ENCODE peak calls at places on chromosomes 11 and 22, in five cellular contexts. One of them, this sample, is unnamed.

GRCh38 chr11:42524534-42525227 is 787.1 kb upstream of the API5 start:
- DNase-seq in PC-9: peak; percentile 51
- DNase-seq in H9: peak; percentile 81
- DNase-seq in fibroblast of lung: peak; percentile 81
- DNase-seq in iPS DF 6.9: peak; percentile 66
- DNase-seq in this sample: no peak

GRCh38 chr11:42770444-42771065 is 541.2 kb upstream of the API5 start:
- DNase-seq in PC-9: no peak
- DNase-seq in H9: peak; percentile 31
- DNase-seq in fibroblast of lung: peak; percentile 3
- DNase-seq in iPS DF 6.9: peak; percentile 29
- DNase-seq in this sample: no peak

GRCh38 chr11:35464308-35464707 is 45.0 kb upstream of the SLC1A2 start:
- DNase-seq in PC-9: no peak
- DNase-seq in H9: no peak
- DNase-seq in fibroblast of lung: peak; percentile 16
- DNase-seq in iPS DF 6.9: no peak
- DNase-seq in this sample: no peak

GRCh38 chr11:88801484-88802123 is 264.2 kb downstream of the GRM5 start:
- DNase-seq in PC-9: no peak
- DNase-seq in H9: no peak
- DNase-seq in fibroblast of lung: no peak
- DNase-seq in iPS DF 6.9: no peak
- DNase-seq in this sample: no peak

GRCh38 chr11:44726278-44727113 is at the start of gene TSPAN18:
- DNase-seq in PC-9: no peak
- DNase-seq in H9: peak; percentile 85
- DNase-seq in fibroblast of lung: no peak
- DNase-seq in iPS DF 6.9: no peak
- DNase-seq in this sample: no peak

GRCh38 chr22:32627091-32627490 is 152.5 kb downstream of the FBXO7 start:
- DNase-seq in PC-9: no peak
- DNase-seq in H9: no peak
- DNase-seq in fibroblast of lung: no peak
- DNase-seq in iPS DF 6.9: no peak
- DNase-seq in this sample: no peak

GRCh38 chr11:29507381-29507780 is 509.4 kb downstream of the KCNA4 start:
- DNase-seq in PC-9: no peak
- DNase-seq in H9: no peak
- DNase-seq in fibroblast of lung: no peak
- DNase-seq in iPS DF 6.9: no peak
- DNase-seq in this sample: no peak

GRCh38 chr22:45472426-45472825 is 30.3 kb upstream of the FBLN1 start:
- DNase-seq in PC-9: no peak
- DNase-seq in H9: no peak
- DNase-seq in fibroblast of lung: no peak
- DNase-seq in iPS DF 6.9: no peak
- DNase-seq in this sample: no peak

GRCh38 chr11:17745032-17745772 is 10.6 kb downstream of the KCNC1 start:
- DNase-seq in PC-9: no peak
- DNase-seq in H9: no peak
- DNase-seq in fibroblast of lung: no peak
- DNase-seq in iPS DF 6.9: no peak
- DNase-seq in this sample: no peak

DNA sequence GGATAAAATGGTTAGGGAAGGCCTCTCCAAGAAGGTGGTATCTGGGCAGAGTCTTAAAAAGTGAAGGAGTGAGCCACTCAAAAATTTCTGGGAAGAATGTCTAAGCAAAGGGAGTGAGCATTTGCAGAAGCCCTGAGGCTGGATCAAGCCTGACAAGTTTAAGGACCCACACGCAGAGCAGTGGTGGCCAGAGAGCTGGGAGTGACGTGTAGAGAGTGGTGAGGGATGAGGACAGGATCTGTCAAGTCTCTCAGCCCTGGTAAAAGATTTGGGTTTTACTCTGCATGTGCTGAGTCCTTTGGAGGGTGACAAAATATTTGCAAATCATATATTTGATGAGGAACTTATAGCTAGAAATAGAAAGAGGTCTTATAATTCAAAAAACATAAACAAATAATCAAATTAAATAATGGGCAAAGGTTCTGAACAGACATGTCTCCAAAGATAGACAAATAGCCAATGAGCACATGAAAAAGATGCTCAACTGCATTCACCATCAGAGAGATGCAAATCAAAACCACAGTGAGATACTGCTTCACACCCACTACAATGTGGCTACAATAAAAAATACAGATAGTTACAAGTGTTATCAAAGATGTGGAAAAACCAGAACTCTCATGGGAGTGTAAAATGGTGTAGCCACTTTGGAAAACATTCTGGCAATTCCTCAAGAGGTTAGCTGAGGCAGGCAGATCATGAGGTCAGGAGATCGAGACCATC is 107.2 kb upstream of the NNMT start:
- DNase-seq in PC-9: no peak
- DNase-seq in H9: no peak
- DNase-seq in fibroblast of lung: no peak
- DNase-seq in iPS DF 6.9: no peak
- DNase-seq in this sample: no peak
- H3K27ac ChIP-seq in PC-9: no peak overlapping the region
- H3K27ac ChIP-seq in H9: no peak overlapping the region
- H3K27ac ChIP-seq in fibroblast of lung: no peak overlapping the region
- H3K27ac ChIP-seq in iPS DF 6.9: no peak overlapping the region
- H3K27ac ChIP-seq in this sample: no peak overlapping the region

GRCh38 chr11:134119094-134119493 is 50.2 kb downstream of the JAM3 start:
- DNase-seq in PC-9: no peak
- DNase-seq in H9: no peak
- DNase-seq in fibroblast of lung: peak; percentile 91
- DNase-seq in iPS DF 6.9: no peak
- DNase-seq in this sample: no peak
- H3K27ac ChIP-seq in PC-9: no peak overlapping the region
- H3K27ac ChIP-seq in H9: no peak overlapping the region
- H3K27ac ChIP-seq in fibroblast of lung: peak overlapping the region; percentile 84
- H3K27ac ChIP-seq in iPS DF 6.9: no peak overlapping the region
- H3K27ac ChIP-seq in this sample: peak overlapping the region; percentile 82

DNA sequence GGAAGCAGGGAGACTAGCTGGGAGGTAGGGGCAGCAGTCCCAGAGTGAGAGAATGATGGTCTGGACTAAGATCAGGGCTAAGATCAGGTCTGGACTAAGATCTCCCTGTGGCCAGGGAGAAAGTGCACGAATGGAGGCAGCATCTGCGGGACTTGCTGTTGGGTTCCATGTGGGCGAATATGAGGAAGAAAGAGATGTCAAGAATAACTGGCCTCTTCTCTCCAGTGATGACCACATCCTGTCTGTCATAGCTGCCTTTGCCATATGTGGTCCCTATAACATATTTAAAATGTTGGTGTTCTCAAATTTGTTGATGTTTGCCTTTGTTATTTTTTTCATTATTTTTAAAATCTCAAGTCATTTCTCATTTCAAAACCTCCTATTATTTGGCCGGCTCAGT is 27.4 kb upstream of the CXCR5 start:
- DNase-seq in PC-9: peak; percentile 22
- DNase-seq in H9: no peak
- DNase-seq in fibroblast of lung: no peak
- DNase-seq in iPS DF 6.9: no peak
- DNase-seq in this sample: no peak
- H3K27ac ChIP-seq in PC-9: no peak overlapping the region
- H3K27ac ChIP-seq in H9: no peak overlapping the region
- H3K27ac ChIP-seq in fibroblast of lung: no peak overlapping the region
- H3K27ac ChIP-seq in iPS DF 6.9: no peak overlapping the region
- H3K27ac ChIP-seq in this sample: no peak overlapping the region

DNA sequence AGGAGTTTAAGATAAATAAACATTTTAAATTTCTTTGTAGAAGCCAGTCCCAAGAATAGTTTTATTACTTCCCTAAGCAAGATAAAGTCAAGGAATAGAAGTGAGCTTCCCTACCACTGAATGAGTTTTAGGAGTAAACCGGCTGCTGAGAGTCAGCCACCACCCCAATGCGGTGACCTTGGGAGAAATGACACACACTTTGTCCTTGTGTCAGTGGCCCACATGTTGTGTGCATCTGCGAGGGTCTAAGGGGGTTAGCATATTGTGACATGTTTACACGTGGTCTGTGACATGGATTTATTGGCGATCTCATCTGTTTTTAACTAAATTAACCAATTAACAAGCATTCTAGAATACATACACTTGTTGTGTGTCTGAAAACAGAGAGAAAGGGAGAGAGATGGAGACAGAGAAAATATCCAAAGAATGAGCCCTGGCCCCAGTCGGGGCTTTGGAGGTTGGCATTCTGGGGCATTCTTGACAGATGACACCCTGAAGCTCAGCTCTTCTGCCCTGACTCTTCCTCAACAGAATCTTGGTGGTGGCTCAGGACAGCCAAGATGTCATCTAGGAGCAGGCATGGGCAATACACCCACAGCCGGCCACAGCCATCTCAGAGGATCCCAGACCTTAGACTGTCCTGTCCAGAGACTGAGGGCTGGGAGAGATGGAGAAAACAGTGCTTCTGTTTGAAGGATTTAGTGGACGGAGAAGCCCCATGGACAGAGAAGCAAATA is 29.7 kb upstream of the TMPRSS4 start:
- DNase-seq in PC-9: no peak
- DNase-seq in H9: no peak
- DNase-seq in fibroblast of lung: no peak
- DNase-seq in iPS DF 6.9: no peak
- DNase-seq in this sample: no peak
- H3K27ac ChIP-seq in PC-9: no peak overlapping the region
- H3K27ac ChIP-seq in H9: no peak overlapping the region
- H3K27ac ChIP-seq in fibroblast of lung: no peak overlapping the region
- H3K27ac ChIP-seq in iPS DF 6.9: no peak overlapping the region
- H3K27ac ChIP-seq in this sample: no peak overlapping the region